ENCODE peak calls at places on chromosomes 13 and 19, in ten cellular contexts. H is left ventricle myocardium superior, F is KBM-7, R is colonic mucosa, Y is NCI-H1436, J is fibroblast of villous mesenchyme, Q is globus pallidus, T is mesendoderm, X is renal cortical epithelial cell, P is left ventricle myocardium inferior. A is an unnamed sample.

GRCh38 chr13:46797468-46798237 is 692 bp upstream of the ESD start:
- DNase-seq in J (peak), Q (no peak), P (no peak), R (peak), Y (no peak), X (peak), T (no peak), F (no peak), H (no peak), A (no peak)

GRCh38 chr13:88707652-88708051 is 1036.5 kb downstream of the SLITRK5 start:
- DNase-seq in P (no peak), H (no peak), R (no peak), J (no peak), X (no peak), F (peak), T (no peak), Y (no peak), Q (no peak), A (no peak)

GRCh38 chr13:111947026-111947810 is 119.7 kb upstream of the SOX1 start:
- DNase-seq in Q (no peak), X (no peak), F (no peak), P (no peak), R (no peak), T (no peak), H (no peak), J (no peak), Y (peak), A (no peak)

GRCh38 chr19:33715462-33715861 is 81.2 kb upstream of the KCTD15 start:
- DNase-seq in H (no peak), J (no peak), X (no peak), T (peak), P (no peak), F (no peak), Y (no peak), R (no peak), Q (no peak), A (no peak)

GRCh38 chr13:36339600-36340155 is 6.5 kb downstream of the SPART start:
- DNase-seq in P (no peak), Y (no peak), X (no peak), R (no peak), T (no peak), F (peak), H (no peak), Q (no peak), J (no peak), A (no peak)

GRCh38 chr19:41969196-41969595 is 10.1 kb upstream of the RABAC1 start:
- DNase-seq in J (no peak), Q (no peak), F (no peak), P (no peak), R (no peak), H (no peak), Y (no peak), T (no peak), X (no peak), A (no peak)

GRCh38 chr19:51546107-51546649 is 14.7 kb upstream of the SIGLEC6 start:
- DNase-seq in Q (no peak), H (no peak), P (no peak), R (no peak), F (peak), Y (no peak), X (no peak), T (no peak), J (no peak), A (no peak)

GRCh38 chr13:74325106-74325505 is 190.9 kb upstream of the KLF12 start:
- DNase-seq in Q (peak), R (no peak), H (no peak), Y (peak), X (peak), T (no peak), F (no peak), J (peak), P (no peak), A (no peak)